ENCODE peak calls at places on chromosomes 2 and 18, in ten cellular contexts. S is activated effector memory CD4-positive, alpha-beta T cell treated with anti-CD3 and anti-CD28 coated beads, Interleukin-2, amount 50 U/mL, for 16 hours; N is stimulated activated CD4-positive, alpha-beta T cell treated with anti-CD3 and anti-CD28 coated beads, Interleukin-1b, Interleukin-23, amount 100 ng/mL, for 4 hours; W is CD8-positive, alpha-beta T cell; V is hepatocyte; T is MM.1S; G is ELR; O is stimulated activated naive CD8-positive, alpha-beta T cell treated with anti-CD3 and anti-CD28 coated beads, Interleukin-15, amount 100 ng/mL, for 72 hours; D is sigmoid colon; B is hypothalamus. F is an unnamed sample.

GRCh38 chr2:190860985-190861721 is 19.5 kb upstream of the GLS start:
- DNase-seq in S (no peak), N (no peak), W (no peak), V (no peak), T (no peak), G (peak), O (no peak), D (no peak), B (no peak), F (no peak)

GRCh38 chr2:53353372-53354111 is 414.1 kb upstream of the CHAC2 start:
- DNase-seq in S (no peak), N (no peak), W (no peak), V (peak), T (no peak), G (peak), O (no peak), D (no peak), B (no peak), F (no peak)

GRCh38 chr2:199042660-199043379 is 414.9 kb downstream of the SATB2 start:
- DNase-seq in S (no peak), N (no peak), W (no peak), V (no peak), T (no peak), G (no peak), O (no peak), D (no peak), B (no peak), F (no peak)

GRCh38 chr2:9830685-9831410 is 12.4 kb upstream of the TAF1B start:
- DNase-seq in S (no peak), N (no peak), W (no peak), V (no peak), T (no peak), G (no peak), O (no peak), D (no peak), B (no peak), F (no peak)

GRCh38 chr2:207835805-207836204 is 66.1 kb upstream of the FZD5 start:
- DNase-seq in S (no peak), N (no peak), W (no peak), V (no peak), T (no peak), G (no peak), O (no peak), D (no peak), B (no peak), F (no peak)

GRCh38 chr18:55159027-55159426 is 199.8 kb upstream of the CCDC68 start:
- DNase-seq in S (no peak), N (no peak), W (no peak), V (no peak), T (no peak), G (no peak), O (no peak), D (no peak), B (no peak), F (no peak)

GRCh38 chr2:76464310-76464709 is 753.6 kb upstream of the GCFC2 start:
- DNase-seq in S (no peak), N (no peak), W (no peak), V (peak), T (no peak), G (no peak), O (no peak), D (no peak), B (no peak), F (no peak)

GRCh38 chr2:13542061-13542460 is 825.3 kb downstream of the TRIB2 start:
- DNase-seq in S (no peak), N (no peak), W (no peak), V (no peak), T (peak), G (no peak), O (no peak), D (no peak), B (no peak), F (no peak)

GRCh38 chr2:29022455-29023128 is 41.5 kb downstream of the TOGARAM2 start:
- DNase-seq in S (no peak), N (no peak), W (no peak), V (no peak), T (no peak), G (no peak), O (no peak), D (no peak), B (peak), F (no peak)

GRCh38 chr2:184346338-184346862 is 251.9 kb upstream of the ZNF804A start:
- DNase-seq in S (no peak), N (no peak), W (no peak), V (no peak), T (no peak), G (peak), O (no peak), D (no peak), B (no peak), F (no peak)

GRCh38 chr2:10235099-10235908 is 67.4 kb upstream of the HPCAL1 start:
- DNase-seq in S (no peak), N (no peak), W (no peak), V (no peak), T (no peak), G (no peak), O (no peak), D (peak), B (no peak), F (no peak)

GRCh38 chr18:44474596-44474995 is 206.1 kb upstream of the SETBP1 start:
- DNase-seq in S (no peak), N (no peak), W (no peak), V (no peak), T (no peak), G (no peak), O (no peak), D (no peak), B (no peak), F (no peak)

GRCh38 chr2:110219496-110220192 is 7.3 kb upstream of the MTLN start:
- DNase-seq in S (no peak), N (no peak), W (no peak), V (no peak), T (peak), G (no peak), O (no peak), D (no peak), B (no peak), F (no peak)

GRCh38 chr2:96882230-96882629 is 12.3 kb upstream of the SEMA4C start:
- DNase-seq in S (no peak), N (no peak), W (no peak), V (no peak), T (no peak), G (no peak), O (no peak), D (no peak), B (no peak), F (no peak)

GRCh38 chr2:215355801-215356200 is 43.9 kb downstream of the ATIC start:
- DNase-seq in S (no peak), N (no peak), W (no peak), V (no peak), T (no peak), G (no peak), O (no peak), D (no peak), B (no peak), F (no peak)

GRCh38 chr2:39484620-39485495 is 47.8 kb upstream of the MAP4K3 start:
- DNase-seq in S (no peak), N (no peak), W (no peak), V (no peak), T (no peak), G (no peak), O (no peak), D (no peak), B (no peak), F (no peak)